ENCODE peak calls at places on chromosomes 12 and 14, in eight cellular contexts. W is epithelial cell of esophagus; R is NCI-H460; X is HFF-Myc; B is effector memory CD8-positive, alpha-beta T cell; O is activated T-cell treated with anti-CD3 and anti-CD28 coated beads for 24 hours; Q is RWPE1; F is left ventricle myocardium inferior. K is an unnamed sample.

GRCh38 chr14:75510547-75510946 is 11.7 kb upstream of the BATF start:
- DNase-seq in B (no peak), F (no peak), Q (no peak), O (no peak), R (no peak), X (no peak), W (no peak), K (no peak)

GRCh38 chr12:53045646-53046045 is 4.2 kb upstream of the TNS2 start:
- DNase-seq in X (no peak), O (no peak), R (no peak), W (no peak), Q (no peak), F (no peak), B (no peak), K (no peak)

GRCh38 chr12:1842183-1842904 is 22.0 kb downstream of the LRTM2 start:
- DNase-seq in W (no peak), O (no peak), R (no peak), Q (no peak), B (no peak), X (no peak), F (no peak), K (no peak)

GRCh38 chr12:40622246-40622838 is 69.9 kb upstream of the CNTN1 start:
- DNase-seq in W (peak; percentile 77), X (no peak), O (no peak), Q (peak; percentile 20), F (no peak), R (peak; percentile 67), B (no peak), K (peak; percentile 62)

GRCh38 chr14:98957211-98958047 is 314.6 kb downstream of the BCL11B start:
- DNase-seq in W (peak; percentile 97), Q (peak; percentile 87), R (no peak), X (no peak), O (no peak), F (peak; percentile 51), B (no peak), K (peak; percentile 99)

GRCh38 chr12:120642806-120643205 is 2.4 kb downstream of the CABP1 start:
- DNase-seq in F (no peak), X (no peak), R (no peak), B (no peak), O (no peak), W (peak; percentile 32), Q (no peak), K (no peak)

GRCh38 chr12:51846911-51847829 is 1.3 kb downstream of the FIGNL2 start:
- DNase-seq in F (peak; percentile 65), Q (no peak), X (no peak), B (no peak), R (no peak), W (no peak), O (peak; percentile 26), K (no peak)

GRCh38 chr14:59919582-59920377 is at the start of gene LRRC9:
- DNase-seq in F (peak; percentile 12), W (peak; percentile 11), B (no peak), Q (no peak), O (no peak), R (no peak), X (no peak), K (no peak)

GRCh38 chr12:101414533-101415119 is 7.1 kb upstream of the ARL1 start:
- DNase-seq in O (no peak), W (peak; percentile 66), B (peak; percentile 12), R (peak; percentile 73), Q (peak; percentile 51), F (no peak), X (peak; percentile 56), K (peak; percentile 77)

GRCh38 chr12:32435921-32436710 is 36.8 kb downstream of the FGD4 start:
- DNase-seq in F (no peak), X (no peak), B (no peak), O (no peak), Q (peak; percentile 22), W (peak; percentile 33), R (no peak), K (no peak)

GRCh38 chr12:85874064-85874463 is at the start of gene NTS:
- DNase-seq in Q (no peak), W (no peak), X (no peak), R (no peak), B (no peak), F (no peak), O (no peak), K (no peak)

GRCh38 chr12:89245090-89245489 is 107.2 kb downstream of the DUSP6 start:
- DNase-seq in F (no peak), O (no peak), W (peak; percentile 80), R (no peak), B (peak; percentile 38), X (no peak), Q (no peak), K (no peak)

GRCh38 chr14:75430526-75430925 is 2.7 kb downstream of the JDP2 start:
- DNase-seq in F (peak; percentile 38), O (no peak), Q (no peak), R (no peak), X (no peak), W (no peak), B (no peak), K (no peak)

GRCh38 chr14:71497645-71498086 is 434.6 kb upstream of the RGS6 start:
- DNase-seq in Q (no peak), X (no peak), O (no peak), W (peak; percentile 63), R (no peak), F (no peak), B (no peak), K (peak; percentile 39)

GRCh38 chr12:26496170-26496569 is 300.8 kb downstream of the SSPN start:
- DNase-seq in Q (peak; percentile 74), X (no peak), B (no peak), W (peak; percentile 99), R (no peak), O (no peak), F (no peak), K (peak; percentile 95)

GRCh38 chr14:103770902-103771301 is 55.3 kb downstream of the ZFYVE21 start:
- DNase-seq in O (no peak), Q (no peak), F (no peak), X (no peak), B (no peak), R (no peak), W (peak; percentile 7), K (no peak)

GRCh38 chr12:19273482-19274330 is 144.2 kb downstream of the PLEKHA5 start:
- DNase-seq in Q (peak; percentile 77), B (peak; percentile 64), R (peak; percentile 47), W (peak; percentile 90), O (peak; percentile 12), X (peak; percentile 97), F (peak; percentile 67), K (peak; percentile 95)

GRCh38 chr12:75981247-75981646 is 50.3 kb downstream of the PHLDA1 start:
- DNase-seq in W (no peak), F (no peak), O (no peak), R (no peak), Q (no peak), B (no peak), X (no peak), K (no peak)

GRCh38 chr12:98868538-98868937 is 223.4 kb downstream of the APAF1 start:
- DNase-seq in R (no peak), F (no peak), O (no peak), W (no peak), X (no peak), Q (no peak), B (no peak), K (no peak)

GRCh38 chr12:90062799-90063198 is 354.2 kb upstream of the ATP2B1 start:
- DNase-seq in X (no peak), O (no peak), F (no peak), Q (peak; percentile 25), W (peak; percentile 68), B (no peak), R (peak; percentile 77), K (no peak)

GRCh38 chr12:12508612-12509011 is 54.1 kb downstream of the DUSP16 start:
- DNase-seq in F (no peak), O (no peak), R (no peak), W (peak; percentile 77), X (no peak), Q (no peak), B (no peak), K (peak; percentile 68)

GRCh38 chr14:105063041-105063440 is 2.2 kb downstream of the GPR132 start:
- DNase-seq in B (no peak), F (no peak), R (no peak), W (no peak), O (no peak), Q (no peak), X (no peak), K (no peak)

GRCh38 chr12:122934722-122935121 is 31.5 kb downstream of the ABCB9 start:
- DNase-seq in F (no peak), Q (no peak), X (no peak), B (no peak), R (no peak), O (no peak), W (no peak), K (no peak)

GRCh38 chr12:66803972-66804371 is 125.1 kb upstream of the GRIP1 start:
- DNase-seq in B (no peak), W (no peak), R (no peak), Q (no peak), X (no peak), F (no peak), O (no peak), K (no peak)

GRCh38 chr14:69860221-69860620 is 19.0 kb upstream of the SMOC1 start:
- DNase-seq in F (no peak), B (no peak), R (no peak), X (no peak), W (no peak), Q (no peak), O (no peak), K (no peak)

GRCh38 chr12:120903382-120903817 is 758 bp downstream of the SPPL3 start:
- DNase-seq in Q (peak; percentile 75), F (peak; percentile 64), W (peak; percentile 54), B (peak; percentile 60), X (no peak), O (peak; percentile 54), R (no peak), K (peak; percentile 41)